ENCODE peak calls at places on chromosomes 16 and 17, in nine cellular contexts. D is ovary; I is stimulated activated naive CD8-positive, alpha-beta T cell treated with anti-CD3 and anti-CD28 coated beads, Interleukin-15, amount 100 ng/mL, for 72 hours; T is T-cell; M is NCI-H2081; K is Peyer's patch; Z is fibroblast of gingiva; B is neural progenitor cell; U is substantia nigra. G is an unnamed sample.

GRCh38 chr16:9113707-9114106 is 22.3 kb downstream of the HAPSTR1 start:
- DNase-seq in M (no peak), U (no peak), I (no peak), K (no peak), Z (no peak), B (no peak), T (no peak), D (no peak), G (no peak)

GRCh38 chr16:90008708-90009145 is 10.5 kb downstream of the DBNDD1 start:
- DNase-seq in K (peak), D (no peak), U (no peak), Z (no peak), B (no peak), M (no peak), T (peak), I (peak), G (no peak)

GRCh38 chr17:3762922-3763776 is 37.8 kb downstream of the ITGAE start:
- DNase-seq in B (no peak), U (no peak), Z (no peak), I (peak), K (no peak), T (no peak), M (no peak), D (no peak), G (no peak)

GRCh38 chr17:57270801-57271245 is 14.5 kb downstream of the MSI2 start:
- DNase-seq in Z (no peak), B (no peak), T (no peak), M (no peak), I (no peak), U (no peak), K (no peak), D (no peak), G (no peak)

GRCh38 chr17:67491009-67491677 is 114.1 kb downstream of the PITPNC1 start:
- DNase-seq in M (no peak), T (no peak), B (peak), Z (peak), U (peak), D (peak), I (no peak), K (peak), G (peak)

GRCh38 chr16:10256855-10257641 is 74.8 kb upstream of the GRIN2A start:
- DNase-seq in U (no peak), T (peak), M (no peak), I (peak), D (no peak), B (peak), K (peak), Z (no peak), G (no peak)

GRCh38 chr17:42535400-42536047 is 517 bp upstream of the NAGLU start:
- DNase-seq in K (no peak), D (no peak), T (no peak), B (no peak), U (no peak), Z (no peak), M (no peak), I (no peak), G (no peak)

GRCh38 chr17:7575481-7575883 is 4.0 kb upstream of the CD68 start:
- DNase-seq in T (no peak), M (no peak), K (no peak), I (no peak), U (no peak), B (no peak), D (no peak), Z (no peak), G (no peak)

GRCh38 chr17:38746893-38747384 is 1.2 kb downstream of the PCGF2 start:
- DNase-seq in Z (no peak), D (no peak), U (no peak), K (no peak), B (no peak), M (no peak), T (no peak), I (no peak), G (no peak)

GRCh38 chr17:33112763-33113162 is 121.1 kb downstream of the SPACA3 start:
- DNase-seq in M (no peak), I (no peak), B (no peak), T (no peak), D (no peak), U (no peak), Z (no peak), K (no peak), G (no peak)

GRCh38 chr17:44323359-44324091 is 1.1 kb downstream of the SLC25A39 start:
- DNase-seq in D (no peak), B (no peak), M (no peak), I (no peak), U (no peak), T (no peak), Z (no peak), K (no peak), G (no peak)

GRCh38 chr16:67210069-67210937 is 11.4 kb downstream of the ELMO3 start:
- DNase-seq in B (no peak), K (no peak), M (no peak), Z (no peak), I (no peak), T (no peak), D (peak), U (no peak), G (no peak)

GRCh38 chr17:40605301-40605700 is 40.0 kb upstream of the CCR7 start:
- DNase-seq in T (peak), I (peak), Z (no peak), B (no peak), M (no peak), U (no peak), D (no peak), K (no peak), G (no peak)

GRCh38 chr17:5437721-5438317 is 1.1 kb downstream of the C1QBP start:
- DNase-seq in D (no peak), K (no peak), B (no peak), U (no peak), Z (no peak), M (no peak), I (no peak), T (no peak), G (no peak)

GRCh38 chr16:9092963-9093477 is 1.6 kb downstream of the HAPSTR1 start:
- DNase-seq in T (peak), Z (no peak), U (no peak), M (peak), D (peak), I (peak), K (peak), B (peak), G (no peak)

GRCh38 chr16:5977329-5977728 is 879.7 kb upstream of the EEF2KMT start:
- DNase-seq in K (no peak), U (no peak), I (no peak), M (no peak), Z (no peak), D (no peak), B (no peak), T (no peak), G (no peak)

GRCh38 chr16:83701494-83701893 is 106.3 kb upstream of the HSBP1 start:
- DNase-seq in B (peak), K (peak), I (no peak), U (no peak), T (no peak), M (no peak), D (no peak), Z (no peak), G (no peak)

GRCh38 chr17:76383645-76384221 is 676 bp upstream of the SPHK1 start:
- DNase-seq in T (no peak), I (peak), M (no peak), B (peak), D (peak), U (no peak), Z (peak), K (peak), G (no peak)

GRCh38 chr17:39196820-39197331 is 593 bp downstream of the CACNB1 start:
- DNase-seq in B (peak), K (peak), Z (peak), U (no peak), D (peak), I (no peak), T (no peak), M (peak), G (no peak)

G was measured in occipital lobe.